ENCODE peak calls at places on chromosome 19, in five cellular contexts. P is OCI-LY7, D is DND-41, E is Peyer's patch, L is mammary epithelial cell. Y is an unnamed sample. For H3K4me1, the result is how much of the 10 kb centered on the place peaks cover.

GRCh38 chr19:6577410-6578125 is 13.4 kb downstream of the CD70 start:
- DNase-seq in D (peak), E (no peak), P (peak), L (peak), Y (no peak)

GRCh38 chr19:51098366-51099069 is 9.7 kb downstream of the CTU1 start:
- DNase-seq in E (peak), D (no peak), L (no peak), P (no peak), Y (peak)

GRCh38 chr19:32219881-32220552 is 125.4 kb upstream of the ZNF507 start:
- DNase-seq in E (no peak), L (no peak), D (no peak), P (no peak), Y (no peak)

GRCh38 chr19:18357442-18358264 is 17.3 kb downstream of the PGPEP1 start:
- DNase-seq in P (no peak), D (no peak), L (no peak), E (no peak), Y (no peak)

GRCh38 chr19:3157096-3157845 is 21.3 kb upstream of the S1PR4 start:
- DNase-seq in D (no peak), E (no peak), L (no peak), P (no peak), Y (no peak)

GRCh38 chr19:46727757-46728156 is 10.8 kb upstream of the PRKD2 start:
- DNase-seq in D (no peak), E (no peak), L (no peak), P (no peak), Y (no peak)

GRCh38 chr19:37669336-37669963 is 14.2 kb upstream of the ZFP30 start:
- DNase-seq in P (no peak), D (no peak), E (no peak), L (no peak), Y (no peak)

GRCh38 chr19:5030136-5030820 is 61.4 kb downstream of the KDM4B start:
- DNase-seq in P (no peak), L (no peak), E (no peak), D (no peak), Y (no peak)

GRCh38 chr19:42683917-42684513 is 56.3 kb downstream of the PSG3 start:
- DNase-seq in D (peak), E (no peak), L (peak), P (peak), Y (no peak)

GRCh38 chr19:51168571-51169282 is 26.6 kb downstream of the SIGLEC7 start:
- DNase-seq in P (no peak), E (no peak), D (no peak), L (no peak), Y (no peak)

GRCh38 chr19:9885077-9885552 is 50.0 kb downstream of the PIN1 start:
- DNase-seq in E (no peak), D (no peak), P (no peak), L (no peak), Y (no peak)

GRCh38 chr19:10388957-10389356 is 8.6 kb upstream of the TYK2 start:
- DNase-seq in D (peak), L (peak), P (peak), E (peak), Y (peak)

GRCh38 chr19:17598953-17599352 is 43.5 kb downstream of the COLGALT1 start:
- DNase-seq in P (no peak), E (no peak), D (no peak), L (no peak), Y (no peak)

GRCh38 chr19:51799311-51799997 is 4.5 kb downstream of the FPR3 start:
- DNase-seq in E (no peak), L (peak), P (no peak), D (no peak), Y (peak)

GRCh38 chr19:55146078-55146647 is 2.8 kb downstream of the TNNT1 start:
- DNase-seq in P (peak), D (peak), L (peak), E (no peak), Y (no peak)

GRCh38 chr19:19956431-19957075 is 55.8 kb downstream of the ZNF93 start:
- DNase-seq in P (no peak), L (no peak), E (no peak), D (no peak), Y (no peak)

GRCh38 chr19:52621376-52621775 is 16.8 kb downstream of the ZNF83 start:
- DNase-seq in P (no peak), L (no peak), D (no peak), E (no peak), Y (no peak)

GRCh38 chr19:17686592-17687042 is 1.5 kb downstream of the UNC13A start:
- DNase-seq in P (no peak), E (no peak), D (no peak), L (no peak), Y (no peak)

GRCh38 chr19:18128044-18128443 is 24.9 kb upstream of the PIK3R2 start:
- DNase-seq in D (no peak), E (no peak), P (no peak), L (no peak), Y (no peak)

GRCh38 chr19:37959665-37960114 is 52.7 kb downstream of the SIPA1L3 start:
- DNase-seq in P (no peak), E (no peak), L (no peak), D (no peak), Y (no peak)

GRCh38 chr19:13036366-13036976 is 41.2 kb downstream of the NFIX start:
- DNase-seq in E (peak), L (peak), D (no peak), P (no peak), Y (peak)

GRCh38 chr19:2247433-2248101 is 1.6 kb upstream of the AMH start:
- DNase-seq in P (no peak), E (no peak), D (no peak), L (no peak), Y (no peak)

GRCh38 chr19:48499352-48500090 is 12.1 kb downstream of the LMTK3 start:
- DNase-seq in D (no peak), L (no peak), P (no peak), E (no peak), Y (no peak)
- H3K4me1 ChIP-seq in D (under half), L (under half), P (under half), E (under half), Y (under half)

GRCh38 chr19:44371815-44372480 is 15.5 kb upstream of the ZNF112 start:
- DNase-seq in E (no peak), D (no peak), P (no peak), L (no peak), Y (no peak)

DNA sequence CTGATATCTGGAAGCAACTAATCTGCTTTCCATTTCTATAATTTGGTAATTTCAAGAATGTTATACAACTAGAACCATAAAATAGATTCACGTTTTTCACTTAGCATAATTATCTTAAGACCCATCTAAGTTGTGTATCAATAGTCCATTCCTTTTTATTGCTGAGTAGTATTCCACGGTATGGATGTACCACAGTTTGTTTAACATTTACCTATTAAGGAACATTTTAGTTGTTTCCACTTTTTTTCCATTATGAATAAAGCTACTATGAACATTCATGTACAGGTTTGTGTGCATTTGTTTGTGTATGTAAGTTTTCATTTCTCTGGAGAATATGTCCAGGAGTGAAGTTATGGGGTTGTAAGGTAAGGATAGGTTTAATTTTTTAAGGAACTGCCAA is 18.3 kb upstream of the ZNF112 start:
- DNase-seq in E (no peak), L (no peak), D (no peak), P (no peak), Y (no peak)
- TF ChIP-seq CTCF in E (no peak), L (no peak), D (no peak), P (no peak), Y (no peak)

DNA sequence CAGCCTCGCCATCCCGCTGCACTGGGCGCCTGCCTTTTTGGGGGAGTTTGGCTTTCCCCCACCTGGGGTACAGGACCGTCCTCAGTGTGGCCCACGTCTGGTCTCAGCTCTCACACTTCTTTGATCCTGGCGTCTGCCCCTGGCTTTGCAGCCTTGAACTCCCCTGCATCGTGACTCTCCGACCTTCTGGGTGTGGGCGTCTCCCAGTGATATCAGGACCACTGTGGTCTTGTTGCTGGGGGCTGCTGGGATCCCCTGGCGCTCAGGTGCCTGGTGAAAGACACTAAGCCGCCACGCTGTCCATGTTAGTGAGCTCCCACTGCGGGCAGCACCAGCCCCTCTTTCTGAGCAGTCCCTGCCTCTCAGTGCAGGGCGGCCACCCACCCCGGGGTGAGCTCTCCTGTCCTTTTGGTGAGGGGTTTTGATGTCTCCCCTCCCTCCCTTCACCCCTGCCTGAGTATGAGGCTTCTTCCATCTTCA is 1.3 kb downstream of the CNOT3 start:
- DNase-seq in E (no peak), D (no peak), P (no peak), L (no peak), Y (no peak)
- H3K4me1 ChIP-seq in E (under half), D (under half), P (under half), L (under half), Y (under half)

GRCh38 chr19:40217027-40217810 is 965 bp downstream of the TTC9B start:
- DNase-seq in E (peak), L (peak), P (peak), D (no peak), Y (peak)
- TF ChIP-seq CTCF in E (no peak), L (peak), P (peak), D (peak), Y (peak)

DNA sequence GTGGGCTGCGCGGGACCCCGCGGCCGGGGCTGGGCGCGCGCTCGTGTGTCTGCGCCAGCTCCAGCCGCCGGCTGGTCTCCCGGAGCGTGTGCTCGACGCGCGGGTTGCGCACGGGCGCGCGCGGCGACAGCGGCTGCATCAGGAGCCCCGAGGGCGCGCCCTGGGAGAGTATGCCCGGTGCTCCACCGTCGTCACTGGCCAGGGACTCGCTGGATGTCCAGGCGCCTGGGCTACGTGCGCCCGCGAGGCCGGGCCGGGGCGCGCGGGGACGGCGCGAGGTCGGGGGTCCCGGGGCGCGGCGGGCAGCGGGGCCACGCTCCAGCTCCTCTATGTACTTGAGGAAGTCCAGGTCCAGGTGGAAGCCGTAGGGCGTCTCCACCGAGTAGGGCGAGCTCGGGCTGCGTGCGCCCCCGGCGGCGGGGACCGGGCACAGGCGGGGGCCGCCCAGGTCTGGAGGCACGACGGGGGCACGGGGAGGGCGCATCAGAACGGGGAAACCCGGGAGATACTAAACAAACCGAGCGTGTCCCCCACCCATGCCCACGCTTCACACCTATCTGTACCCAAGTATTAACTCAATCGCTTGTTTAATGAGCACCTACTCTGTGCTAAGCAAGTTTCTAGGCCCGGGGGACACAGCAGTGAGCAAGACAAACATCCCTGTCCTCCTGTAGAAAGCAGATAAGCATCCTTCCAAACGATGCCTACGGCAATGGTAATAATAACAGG is 7.6 kb downstream of the KANK3 start:
- DNase-seq in L (no peak), D (no peak), P (no peak), E (peak), Y (no peak)
- H3K4me1 ChIP-seq in L (under half), D (under half), P (under half), E (under half), Y (under half)

GRCh38 chr19:29596885-29597525 is 9.1 kb upstream of the POP4 start:
- DNase-seq in E (no peak), L (no peak), P (no peak), D (no peak), Y (no peak)
- TF ChIP-seq CTCF in E (no peak), L (peak), P (peak), D (peak), Y (no peak)